ENCODE peak calls at places on chromosomes 16 and 17, in nine cellular contexts. Q is upper lobe of right lung, R is BJ, W is cardiac muscle cell, C is stomach, K is vagina, P is thoracic aorta, A is endodermal cell, D is fibroblast of lung. I is an unnamed sample. For H3K27me3, the result is how much of the 10 kb centered on the place peaks cover.

GRCh38 chr16:67571981-67572431 is 9.7 kb downstream of the CTCF start:
- DNase-seq in P (no peak), W (peak), C (no peak), A (no peak), Q (no peak), D (no peak), R (peak), K (no peak), I (no peak)

GRCh38 chr16:55465077-55465896 is 13.7 kb upstream of the MMP2 start:
- DNase-seq in K (no peak), R (no peak), C (peak), Q (peak), W (peak), P (peak), A (peak), D (peak), I (peak)

GRCh38 chr16:336269-336668 is 16.3 kb downstream of the AXIN1 start:
- DNase-seq in D (no peak), P (no peak), C (no peak), R (no peak), A (no peak), Q (no peak), W (no peak), K (no peak), I (no peak)

GRCh38 chr17:8162997-8163977 is 539 bp upstream of the VAMP2 start:
- DNase-seq in D (no peak), A (peak), P (no peak), R (no peak), Q (peak), K (no peak), C (no peak), W (no peak), I (no peak)

GRCh38 chr16:13919330-13919682 is 648 bp upstream of the ERCC4 start:
- DNase-seq in R (no peak), K (no peak), W (peak), D (peak), C (no peak), Q (no peak), P (no peak), A (no peak), I (no peak)

GRCh38 chr17:82839617-82840292 is at the start of gene ZNF750:
- DNase-seq in P (no peak), C (no peak), R (no peak), W (no peak), Q (peak), A (peak), K (no peak), D (no peak), I (no peak)

GRCh38 chr16:14419817-14420216 is 210.2 kb downstream of the PARN start:
- DNase-seq in A (no peak), Q (no peak), D (no peak), R (no peak), W (no peak), P (no peak), C (no peak), K (no peak), I (no peak)

GRCh38 chr17:18963126-18964017 is 11.4 kb downstream of the SLC5A10 start:
- DNase-seq in Q (no peak), D (no peak), C (no peak), W (no peak), A (no peak), K (no peak), R (no peak), P (no peak), I (no peak)

GRCh38 chr17:35536664-35537160 is 766 bp downstream of the SLFN12L start:
- DNase-seq in R (no peak), W (no peak), Q (no peak), C (no peak), A (no peak), D (no peak), K (no peak), P (no peak), I (no peak)

GRCh38 chr17:50046179-50046578 is 9.7 kb upstream of the ITGA3 start:
- DNase-seq in W (no peak), K (no peak), C (no peak), A (peak), Q (no peak), P (no peak), D (no peak), R (no peak), I (no peak)

GRCh38 chr17:38511126-38512108 is 83.2 kb downstream of the ARHGAP23 start:
- DNase-seq in P (no peak), K (no peak), A (peak), C (no peak), D (peak), R (peak), Q (no peak), W (peak), I (peak)

GRCh38 chr16:23324727-23325126 is 22.6 kb downstream of the SCNN1B start:
- DNase-seq in A (no peak), K (no peak), Q (peak), R (no peak), C (peak), P (no peak), D (no peak), W (no peak), I (no peak)

GRCh38 chr16:56860226-56861020 is 4.6 kb upstream of the SLC12A3 start:
- DNase-seq in C (no peak), W (peak), D (no peak), R (no peak), K (no peak), Q (no peak), P (no peak), A (no peak), I (no peak)

GRCh38 chr17:33273743-33274410 is 19.2 kb downstream of the ASIC2 start:
- DNase-seq in W (no peak), R (no peak), C (no peak), Q (no peak), A (no peak), P (no peak), D (no peak), K (no peak), I (no peak)

GRCh38 chr16:1173778-1174451 is 21.0 kb downstream of the CACNA1H start:
- DNase-seq in P (no peak), R (no peak), C (no peak), A (no peak), D (no peak), W (no peak), Q (no peak), K (no peak), I (no peak)

GRCh38 chr16:66511615-66512500 is 38.1 kb downstream of the TK2 start:
- DNase-seq in W (peak), D (peak), R (no peak), K (no peak), P (no peak), C (peak), Q (no peak), A (peak), I (peak)

GRCh38 chr17:10073905-10074304 is 124.5 kb downstream of the GAS7 start:
- DNase-seq in Q (no peak), D (no peak), P (no peak), A (no peak), C (no peak), W (peak), R (no peak), K (no peak), I (no peak)

GRCh38 chr17:9199474-9200196 is 178.3 kb downstream of the NTN1 start:
- DNase-seq in Q (no peak), A (peak), K (no peak), W (peak), P (no peak), R (no peak), C (no peak), D (no peak), I (no peak)

GRCh38 chr17:27504188-27504995 is 48.1 kb downstream of the KSR1 start:
- DNase-seq in D (no peak), R (no peak), P (no peak), A (no peak), C (no peak), K (no peak), Q (no peak), W (peak), I (no peak)

GRCh38 chr17:5033352-5034015 is 1.7 kb downstream of the SLC52A1 start:
- DNase-seq in P (no peak), W (no peak), C (no peak), Q (no peak), A (peak), K (no peak), R (no peak), D (no peak), I (no peak)

GRCh38 chr16:80631581-80631980 is 90.8 kb downstream of the DYNLRB2 start:
- DNase-seq in R (no peak), A (no peak), P (no peak), D (no peak), K (no peak), Q (no peak), W (no peak), C (no peak), I (no peak)

GRCh38 chr17:49823614-49824013 is 24.3 kb downstream of the TAC4 start:
- DNase-seq in A (no peak), R (peak), D (peak), P (no peak), K (no peak), Q (no peak), C (no peak), W (no peak), I (no peak)

GRCh38 chr17:60941028-60941427 is 263.4 kb downstream of the BCAS3 start:
- DNase-seq in D (peak), W (peak), C (peak), A (no peak), Q (no peak), P (peak), K (no peak), R (peak), I (no peak)

GRCh38 chr16:68146583-68146982 is 61.4 kb downstream of the NFATC3 start:
- DNase-seq in R (peak), C (no peak), D (peak), K (no peak), A (no peak), P (no peak), Q (no peak), W (peak), I (no peak)

GRCh38 chr16:10817514-10817913 is 1.1 kb downstream of the TVP23A start:
- DNase-seq in W (no peak), D (no peak), K (no peak), Q (no peak), R (no peak), P (no peak), A (no peak), C (no peak), I (no peak)
- H3K4me3 ChIP-seq in W (no peak), D (no peak), K (no peak), Q (no peak), R (no peak), P (no peak), A (no peak), C (no peak), I (no peak)

GRCh38 chr16:12127244-12127643 is 150.7 kb downstream of the SNX29 start:
- DNase-seq in P (no peak), C (no peak), A (no peak), W (no peak), R (no peak), K (no peak), D (no peak), Q (no peak), I (no peak)
- H3K27me3 ChIP-seq in P (under half), C (under half), A (under half), W (under half), R (under half), K (under half), D (under half), Q (under half), I (under half)

GRCh38 chr17:47615766-47616424 is 33.8 kb upstream of the KPNB1 start:
- DNase-seq in D (peak), R (no peak), Q (no peak), C (no peak), W (peak), K (no peak), A (no peak), P (no peak), I (no peak)
- TF ChIP-seq CTCF in D (peak), R (peak), Q (peak), C (no peak), W (peak), K (peak), A (peak), P (peak), I (peak)

DNA sequence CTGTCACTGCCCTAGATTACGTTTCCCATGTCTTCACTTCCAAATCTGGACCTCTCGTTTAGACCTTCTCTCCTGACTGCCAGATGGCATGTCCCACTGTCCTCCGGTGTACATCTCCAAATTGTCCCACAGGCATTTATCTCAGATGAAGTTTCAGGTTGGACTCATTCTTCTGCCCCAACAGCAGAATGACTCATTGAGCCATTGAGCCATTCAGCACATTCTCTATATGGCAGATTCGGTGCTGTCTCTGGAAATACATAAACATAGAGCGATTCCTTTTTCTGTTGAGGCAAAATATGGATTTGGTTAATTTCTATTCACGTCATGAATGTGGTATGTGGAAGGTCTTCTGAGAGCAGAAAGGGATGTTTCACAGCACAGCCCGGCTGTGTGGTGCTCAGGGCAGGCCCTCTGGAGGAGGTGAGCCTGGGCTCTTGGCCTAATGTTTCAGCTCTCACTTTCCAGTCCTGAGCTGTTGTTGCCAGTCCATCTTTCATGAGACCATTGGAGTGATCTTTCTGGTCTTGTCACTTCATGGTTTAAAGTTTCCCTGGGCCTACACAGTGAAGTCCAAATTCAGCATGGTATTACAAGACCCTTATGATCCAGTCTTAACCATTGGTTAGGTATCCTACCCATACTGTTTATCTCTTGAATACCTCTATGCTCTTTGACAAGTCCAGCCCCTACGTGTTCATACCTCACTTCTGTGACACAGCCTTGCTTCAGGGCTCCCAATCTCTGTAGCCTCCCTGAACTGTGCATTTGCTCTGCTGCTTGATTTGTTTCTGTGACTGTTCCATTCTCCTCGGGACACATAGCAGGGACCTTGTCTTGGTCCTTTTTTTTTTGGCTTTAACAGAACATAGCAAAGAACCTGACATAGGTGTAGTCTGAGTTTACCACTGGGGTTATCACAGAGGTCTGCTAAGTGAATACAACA is 15.9 kb downstream of the HAPSTR1 start:
- DNase-seq in C (no peak), Q (no peak), A (no peak), K (no peak), R (no peak), W (no peak), P (no peak), D (no peak), I (no peak)
- H3K4me3 ChIP-seq in C (no peak), Q (no peak), A (peak), K (no peak), R (no peak), W (no peak), P (peak), D (no peak), I (no peak)

DNA sequence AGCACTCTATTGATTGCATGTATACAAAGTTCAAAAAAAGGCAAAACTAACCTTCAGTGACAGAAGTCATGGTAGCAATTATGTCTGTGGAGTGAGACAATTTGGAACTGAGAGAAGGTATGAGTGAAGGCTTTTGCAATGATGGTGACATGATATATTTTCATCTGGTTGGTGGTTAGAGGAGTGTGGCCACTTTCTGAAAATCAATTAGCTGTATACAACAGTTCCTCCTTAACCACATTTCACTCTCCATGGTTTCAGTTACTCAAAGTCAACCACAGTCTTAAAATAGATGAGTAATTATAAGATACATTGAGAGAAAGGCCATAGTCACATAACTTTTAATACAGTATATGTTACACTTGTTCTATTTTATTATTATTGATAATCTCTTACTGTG is 26.2 kb downstream of the ADAMTS18 start:
- DNase-seq in W (no peak), R (no peak), Q (no peak), P (no peak), K (no peak), C (no peak), D (no peak), A (no peak), I (no peak)
- H3K27me3 ChIP-seq in W (under half), R (under half), Q (under half), P (under half), K (under half), C (under half), D (under half), A (under half), I (under half)

GRCh38 chr16:30186782-30187555 is 3.6 kb downstream of the CORO1A start:
- DNase-seq in C (peak), P (no peak), Q (peak), W (peak), A (peak), R (no peak), K (no peak), D (no peak), I (no peak)

GRCh38 chr16:30185683-30186421 is 2.5 kb downstream of the CORO1A start:
- DNase-seq in A (peak), C (peak), K (no peak), D (no peak), Q (peak), P (no peak), W (no peak), R (no peak), I (no peak)

GRCh38 chr16:30187971-30188561 is 4.7 kb downstream of the CORO1A start:
- DNase-seq in Q (no peak), A (no peak), P (no peak), K (no peak), D (no peak), W (no peak), C (no peak), R (no peak), I (no peak)

GRCh38 chr16:30186444-30186781 is 3.0 kb downstream of the CORO1A start:
- DNase-seq in D (no peak), A (no peak), C (no peak), W (no peak), P (no peak), K (no peak), Q (no peak), R (no peak), I (no peak)

GRCh38 chr16:30187556-30187865 is 4.1 kb downstream of the CORO1A start:
- DNase-seq in Q (no peak), D (no peak), P (no peak), A (no peak), W (no peak), C (no peak), R (no peak), K (no peak), I (no peak)
- TF ChIP-seq CTCF in Q (no peak), D (no peak), P (no peak), A (no peak), W (no peak), C (no peak), R (no peak), K (no peak), I (no peak)

GRCh38 chr17:41800601-41801373 is 11.0 kb downstream of the P3H4 start:
- DNase-seq in W (peak), K (no peak), R (no peak), P (no peak), A (peak), C (peak), D (peak), Q (peak), I (no peak)
- H3K4me3 ChIP-seq in W (no peak), K (peak), R (no peak), P (peak), A (no peak), C (no peak), D (no peak), Q (no peak), I (no peak)

I was measured in kidney epithelial cell.